ENCODE peak calls at places on chromosomes 7 and 10, in four cellular contexts. T is HCT116, G is H1, R is K562. B is an unnamed sample.

GRCh38 chr7:47361746-47362215 is 220.1 kb downstream of the TNS3 start:
- DNase-seq in R (no peak), T (peak; percentile 59), G (no peak), B (no peak)

GRCh38 chr10:33612116-33612515 is 277.6 kb upstream of the NRP1 start:
- DNase-seq in T (no peak), R (no peak), G (no peak), B (no peak)

GRCh38 chr7:157991761-157992160 is 595.9 kb downstream of the PTPRN2 start:
- DNase-seq in R (no peak), G (no peak), T (no peak), B (no peak)

GRCh38 chr7:2529161-2530075 is 9.8 kb downstream of the LFNG start:
- DNase-seq in G (no peak), R (no peak), T (no peak), B (no peak)

GRCh38 chr10:89845541-89846275 is 144.3 kb downstream of the KIF20B start:
- DNase-seq in G (no peak), T (no peak), R (no peak), B (no peak)

GRCh38 chr10:115093286-115093775 is at the start of gene ATRNL1:
- DNase-seq in G (peak; percentile 82), R (no peak), T (no peak), B (no peak)

GRCh38 chr7:35747611-35748010 is 52.7 kb upstream of the HERPUD2 start:
- DNase-seq in G (no peak), R (no peak), T (no peak), B (no peak)

GRCh38 chr10:14244801-14245211 is 85.9 kb downstream of the FRMD4A start:
- DNase-seq in G (no peak), T (peak; percentile 35), R (no peak), B (no peak)

GRCh38 chr10:109924947-109925620 is 1.8 kb upstream of the XPNPEP1 start:
- DNase-seq in R (no peak), G (no peak), T (no peak), B (no peak)

GRCh38 chr10:23293145-23293724 is 51.4 kb downstream of the C10orf67 start:
- DNase-seq in T (peak; percentile 33), G (peak; percentile 80), R (peak; percentile 60), B (peak; percentile 53)

GRCh38 chr7:55305130-55305529 is 60.0 kb upstream of the LANCL2 start:
- DNase-seq in G (no peak), T (no peak), R (no peak), B (no peak)

GRCh38 chr7:38147005-38147404 is 31.0 kb upstream of the STARD3NL start:
- DNase-seq in R (no peak), G (no peak), T (no peak), B (peak; percentile 9)

GRCh38 chr10:692682-693351 is 3.3 kb upstream of the DIP2C start:
- DNase-seq in G (no peak), T (no peak), R (no peak), B (no peak)

GRCh38 chr10:121678631-121679174 is 80.5 kb upstream of the FGFR2 start:
- DNase-seq in R (no peak), G (no peak), T (no peak), B (no peak)

GRCh38 chr10:121672733-121673132 is 74.5 kb upstream of the FGFR2 start:
- DNase-seq in T (no peak), R (no peak), G (no peak), B (no peak)

GRCh38 chr10:121674885-121675284 is 76.6 kb upstream of the FGFR2 start:
- DNase-seq in T (no peak), R (no peak), G (no peak), B (no peak)

GRCh38 chr10:121679916-121680315 is 81.7 kb upstream of the FGFR2 start:
- DNase-seq in T (no peak), R (no peak), G (no peak), B (no peak)

DNA sequence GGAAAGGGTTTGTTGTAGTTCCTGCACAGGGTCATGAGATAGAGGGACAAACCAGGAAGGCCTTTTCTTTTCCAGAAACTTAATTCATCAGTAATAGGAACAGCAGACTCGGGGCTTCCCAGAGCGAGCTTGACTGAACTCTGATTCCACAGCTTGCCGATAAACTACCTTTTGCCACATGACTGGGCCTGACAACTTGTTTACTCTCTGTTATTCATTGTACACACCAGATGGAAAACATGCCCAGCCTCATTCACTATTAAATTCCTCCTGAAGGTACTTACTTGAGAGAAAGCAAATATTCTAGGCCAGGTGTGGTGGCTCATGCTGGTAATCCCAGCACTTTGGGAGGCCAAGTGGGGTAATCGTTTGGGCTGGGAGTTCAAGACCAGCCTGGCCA is 77.1 kb upstream of the FGFR2 start:
- DNase-seq in G (no peak), R (no peak), T (no peak), B (no peak)
- TF ChIP-seq FOSL1 in G (no peak), R (no peak), T (no peak), B (no peak)

DNA sequence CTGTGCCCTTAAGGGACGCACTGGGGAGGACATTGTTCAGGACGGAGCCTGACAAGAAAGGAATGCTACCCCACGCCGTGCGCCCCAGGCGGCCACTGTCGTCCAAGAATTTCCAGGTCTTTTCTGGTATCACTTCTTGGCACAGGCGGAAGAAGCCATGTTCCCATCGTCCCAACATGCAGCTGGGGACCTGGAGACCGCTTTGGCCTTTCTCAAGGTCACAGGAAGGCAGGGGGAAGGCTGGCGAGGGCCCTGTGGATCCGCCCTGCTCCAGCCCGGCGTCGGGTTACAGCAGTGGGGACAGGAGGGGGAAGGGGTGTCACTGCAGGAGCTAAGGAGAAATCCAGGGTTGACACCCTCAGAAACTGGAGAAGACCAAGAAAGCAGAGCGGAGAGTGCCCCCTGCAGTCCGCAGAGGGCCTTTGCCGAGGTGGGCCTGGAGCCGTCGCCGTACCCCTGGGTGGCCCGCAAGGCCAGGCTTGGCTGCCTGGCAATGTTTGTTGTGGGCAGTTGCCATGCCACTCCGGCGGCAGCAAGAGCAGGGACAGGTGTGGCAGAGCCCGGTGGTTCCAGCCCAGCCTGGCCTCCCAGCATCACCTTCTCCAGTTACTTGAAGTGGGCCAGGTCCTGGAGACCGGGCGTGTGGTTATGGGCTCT is 104.1 kb downstream of the LHPP start:
- DNase-seq in T (peak; percentile 7), R (peak; percentile 69), G (peak; percentile 87), B (peak; percentile 69)
- TF ChIP-seq FOSL1 in T (no peak), R (no peak), G (no peak), B (no peak)

GRCh38 chr10:48332871-48333216 is 26.4 kb downstream of the MAPK8 start:
- DNase-seq in T (no peak), G (no peak), R (no peak), B (no peak)

GRCh38 chr10:48332166-48332870 is 25.8 kb downstream of the MAPK8 start:
- DNase-seq in G (no peak), T (no peak), R (no peak), B (no peak)

GRCh38 chr10:48333856-48334255 is 27.4 kb downstream of the MAPK8 start:
- DNase-seq in R (no peak), T (peak; percentile 57), G (no peak), B (no peak)

GRCh38 chr10:48330269-48330668 is 23.8 kb downstream of the MAPK8 start:
- DNase-seq in G (no peak), R (no peak), T (no peak), B (no peak)

DNA sequence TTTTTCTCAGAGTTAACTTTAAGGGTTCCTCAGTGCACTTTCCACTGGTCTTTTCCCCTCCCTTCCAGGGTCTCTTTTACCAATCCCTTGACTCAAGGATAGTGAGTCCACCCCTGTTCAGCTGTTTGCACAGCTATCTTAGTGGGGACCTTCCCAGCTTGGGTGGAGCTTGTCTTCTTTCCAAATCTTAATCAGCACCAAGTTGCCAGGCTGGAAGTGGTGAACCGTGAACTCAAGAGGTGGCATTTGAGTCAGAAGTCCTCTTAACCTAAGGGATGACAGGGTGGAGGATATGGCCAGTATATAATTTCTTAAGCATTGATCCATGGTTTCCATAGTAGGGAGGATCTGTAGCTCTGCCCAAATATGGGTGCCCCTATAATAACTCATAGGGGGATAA is 25.0 kb downstream of the MAPK8 start:
- DNase-seq in T (no peak), G (no peak), R (no peak), B (no peak)
- TF ChIP-seq FOSL1 in T (no peak), G (no peak), R (no peak), B (no peak)

GRCh38 chr7:116560021-116560970 is 35.5 kb downstream of the CAV1 start:
- DNase-seq in R (no peak), T (no peak), G (no peak), B (no peak)
- TF ChIP-seq FOSL1 in R (no peak), T (no peak), G (no peak), B (no peak)

GRCh38 chr7:156625585-156625984 is 15.0 kb upstream of the RNF32 start:
- DNase-seq in T (no peak), R (no peak), G (no peak), B (peak; percentile 56)
- TF ChIP-seq FOSL1 in T (no peak), R (no peak), G (no peak), B (no peak)

GRCh38 chr7:135414850-135415439 is 95.0 kb downstream of the CNOT4 start:
- DNase-seq in T (peak; percentile 65), G (peak; percentile 72), R (peak; percentile 88), B (peak; percentile 74)
- TF ChIP-seq FOSL1 in T (no peak), G (no peak), R (no peak), B (no peak)

GRCh38 chr10:24722131-24722675 is 1.5 kb downstream of the ARHGAP21 start:
- DNase-seq in R (peak; percentile 40), T (no peak), G (no peak), B (no peak)

GRCh38 chr10:24723788-24724380 is at the start of gene ARHGAP21:
- DNase-seq in R (peak; percentile 81), T (no peak), G (peak; percentile 78), B (no peak)

GRCh38 chr10:24723386-24723787 is 300 bp downstream of the ARHGAP21 start:
- DNase-seq in G (no peak), R (no peak), T (no peak), B (no peak)

GRCh38 chr10:24721254-24722106 is 2.2 kb downstream of the ARHGAP21 start:
- DNase-seq in R (peak; percentile 64), T (no peak), G (peak; percentile 59), B (no peak)

GRCh38 chr10:24722676-24723385 is 856 bp downstream of the ARHGAP21 start:
- DNase-seq in G (peak; percentile 72), R (peak; percentile 64), T (no peak), B (peak; percentile 41)
- TF ChIP-seq FOSL1 in G (no peak), R (no peak), T (no peak), B (no peak)

DNA sequence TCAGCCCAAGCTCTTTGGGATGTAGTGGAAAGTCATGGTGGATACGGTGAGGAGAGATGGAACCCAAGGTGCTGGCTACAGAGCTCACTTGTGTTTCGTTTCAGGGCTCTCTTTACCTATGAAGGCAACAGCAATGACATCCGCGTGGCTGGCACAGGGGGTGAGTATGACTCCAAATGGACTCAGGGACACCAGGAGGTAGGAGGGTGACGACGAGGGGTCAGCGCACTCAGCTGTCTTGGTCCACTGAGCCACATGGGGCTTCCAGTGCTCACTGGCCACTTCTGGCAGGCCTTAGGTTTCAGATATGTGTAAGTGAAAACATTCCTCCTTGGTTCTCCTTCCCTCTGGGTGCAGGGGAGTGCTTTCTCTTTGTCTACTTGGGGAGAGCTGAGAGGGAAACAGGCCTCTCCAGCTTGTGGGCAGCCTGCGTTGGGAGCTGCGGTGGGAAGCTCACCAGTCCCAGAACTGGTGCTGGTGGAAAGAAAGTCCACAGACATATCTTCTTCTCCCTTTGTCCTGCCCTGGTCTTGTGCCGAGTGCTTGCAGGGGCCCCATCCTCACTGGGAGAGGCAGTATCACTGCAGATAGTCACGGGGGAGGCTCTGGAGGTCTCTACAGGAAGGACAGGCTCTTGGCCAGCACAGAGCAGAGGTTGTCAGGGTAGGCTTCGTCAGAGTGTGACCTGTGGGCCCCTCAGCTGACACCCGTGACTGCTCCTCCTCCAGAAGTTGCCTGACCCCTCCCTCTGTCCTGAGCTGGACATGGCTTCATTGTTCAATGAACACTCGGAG is 5.8 kb downstream of the DBNL start:
- DNase-seq in R (no peak), G (no peak), T (no peak), B (no peak)
- TF ChIP-seq FOSL1 in R (no peak), G (no peak), T (no peak), B (no peak)